ENCODE peak calls at places on chromosomes 4 and X, in seven cellular contexts. One of them, this sample, is unnamed.

GRCh38 chr4:120977435-120977997 is 55.0 kb upstream of the PRDM5 start:
- DNase-seq in IMR-90: peak; percentile 70
- DNase-seq in aorta: no peak
- DNase-seq in astrocyte: peak; percentile 42
- DNase-seq in testis: peak; percentile 41
- DNase-seq in esophagus squamous epithelium: no peak
- DNase-seq in Peyer's patch: no peak
- DNase-seq in this sample: peak; percentile 6

GRCh38 chr4:109294006-109294405 is 8.5 kb downstream of the COL25A1 start:
- DNase-seq in Peyer's patch: no peak
- DNase-seq in astrocyte: no peak
- DNase-seq in esophagus squamous epithelium: no peak
- DNase-seq in IMR-90: no peak
- DNase-seq in testis: no peak
- DNase-seq in aorta: peak; percentile 40
- DNase-seq in this sample: peak; percentile 11

GRCh38 chr4:41819621-41820020 is 71.1 kb upstream of the PHOX2B start:
- DNase-seq in IMR-90: no peak
- DNase-seq in Peyer's patch: no peak
- DNase-seq in esophagus squamous epithelium: no peak
- DNase-seq in astrocyte: no peak
- DNase-seq in testis: no peak
- DNase-seq in aorta: no peak
- DNase-seq in this sample: no peak

GRCh38 chr4:23324291-23324690 is 565.6 kb downstream of the PPARGC1A start:
- DNase-seq in IMR-90: no peak
- DNase-seq in testis: no peak
- DNase-seq in aorta: no peak
- DNase-seq in Peyer's patch: no peak
- DNase-seq in esophagus squamous epithelium: no peak
- DNase-seq in astrocyte: peak; percentile 83
- DNase-seq in this sample: no peak

GRCh38 chr4:127781303-127782024 is 658 bp upstream of the HSPA4L start:
- DNase-seq in Peyer's patch: no peak
- DNase-seq in IMR-90: peak; percentile 15
- DNase-seq in astrocyte: peak; percentile 28
- DNase-seq in aorta: peak; percentile 70
- DNase-seq in esophagus squamous epithelium: no peak
- DNase-seq in testis: peak; percentile 70
- DNase-seq in this sample: peak; percentile 3

GRCh38 chrX:153662266-153662665 is 11.3 kb downstream of the PNCK start:
- DNase-seq in Peyer's patch: peak; percentile 57
- DNase-seq in IMR-90: peak; percentile 15
- DNase-seq in esophagus squamous epithelium: no peak
- DNase-seq in aorta: no peak
- DNase-seq in testis: peak; percentile 74
- DNase-seq in astrocyte: no peak
- DNase-seq in this sample: peak; percentile 56

GRCh38 chr4:25095756-25096552 is 64.3 kb downstream of the SEPSECS start:
- DNase-seq in esophagus squamous epithelium: no peak
- DNase-seq in astrocyte: no peak
- DNase-seq in Peyer's patch: no peak
- DNase-seq in IMR-90: no peak
- DNase-seq in testis: no peak
- DNase-seq in aorta: no peak
- DNase-seq in this sample: no peak

GRCh38 chr4:172125438-172125837 is 312.2 kb downstream of the GALNTL6 start:
- DNase-seq in aorta: no peak
- DNase-seq in astrocyte: no peak
- DNase-seq in Peyer's patch: no peak
- DNase-seq in IMR-90: no peak
- DNase-seq in esophagus squamous epithelium: no peak
- DNase-seq in testis: no peak
- DNase-seq in this sample: no peak

GRCh38 chrX:70134116-70134477 is 850 bp downstream of the IGBP1 start:
- DNase-seq in IMR-90: peak; percentile 34
- DNase-seq in aorta: no peak
- DNase-seq in testis: no peak
- DNase-seq in Peyer's patch: no peak
- DNase-seq in esophagus squamous epithelium: no peak
- DNase-seq in astrocyte: no peak
- DNase-seq in this sample: no peak

GRCh38 chr4:185872747-185873380 is 60.9 kb upstream of the SORBS2 start:
- DNase-seq in testis: no peak
- DNase-seq in esophagus squamous epithelium: no peak
- DNase-seq in IMR-90: peak; percentile 12
- DNase-seq in Peyer's patch: no peak
- DNase-seq in aorta: no peak
- DNase-seq in astrocyte: no peak
- DNase-seq in this sample: no peak

GRCh38 chrX:24266996-24267395 is 46.9 kb downstream of the SUPT20HL2 start:
- DNase-seq in aorta: no peak
- DNase-seq in astrocyte: peak; percentile 42
- DNase-seq in IMR-90: peak; percentile 44
- DNase-seq in Peyer's patch: no peak
- DNase-seq in testis: no peak
- DNase-seq in esophagus squamous epithelium: no peak
- DNase-seq in this sample: no peak

GRCh38 chr4:20362148-20362547 is 110.4 kb downstream of the SLIT2 start:
- DNase-seq in aorta: no peak
- DNase-seq in esophagus squamous epithelium: no peak
- DNase-seq in IMR-90: no peak
- DNase-seq in Peyer's patch: no peak
- DNase-seq in astrocyte: no peak
- DNase-seq in testis: no peak
- DNase-seq in this sample: no peak

GRCh38 chr4:157204634-157205244 is 15.8 kb upstream of the GRIA2 start:
- DNase-seq in esophagus squamous epithelium: no peak
- DNase-seq in aorta: no peak
- DNase-seq in astrocyte: no peak
- DNase-seq in Peyer's patch: no peak
- DNase-seq in testis: peak; percentile 84
- DNase-seq in IMR-90: peak; percentile 1
- DNase-seq in this sample: no peak

GRCh38 chr4:97153042-97153441 is 990.2 kb downstream of the STPG2 start:
- DNase-seq in aorta: no peak
- DNase-seq in testis: no peak
- DNase-seq in IMR-90: no peak
- DNase-seq in esophagus squamous epithelium: no peak
- DNase-seq in Peyer's patch: no peak
- DNase-seq in astrocyte: no peak
- DNase-seq in this sample: no peak

GRCh38 chrX:65522739-65523372 is 11.7 kb downstream of the LAS1L start:
- DNase-seq in astrocyte: peak; percentile 19
- DNase-seq in IMR-90: peak; percentile 52
- DNase-seq in Peyer's patch: no peak
- DNase-seq in testis: no peak
- DNase-seq in aorta: no peak
- DNase-seq in esophagus squamous epithelium: no peak
- DNase-seq in this sample: no peak

DNA sequence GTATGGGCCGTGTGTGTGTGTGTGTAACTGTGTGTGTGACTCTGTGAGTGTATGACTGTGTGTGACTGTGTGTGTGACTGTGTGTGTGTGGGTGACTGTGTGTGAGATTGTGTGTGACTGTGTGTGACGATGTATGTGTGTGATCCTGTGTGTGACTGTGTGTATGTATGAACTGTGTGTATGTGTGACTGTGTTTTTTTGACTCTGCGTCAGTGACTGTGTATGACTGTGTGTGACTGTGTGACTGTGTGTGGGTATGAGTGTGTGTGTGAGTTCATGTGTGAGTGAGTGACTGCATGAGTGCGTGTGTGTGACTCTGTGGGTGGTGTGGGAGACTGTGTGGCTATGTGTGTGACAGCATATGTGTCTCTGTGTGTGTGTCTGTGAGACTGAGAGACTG is 81.8 kb downstream of the ZNF718 start:
- DNase-seq in aorta: no peak
- DNase-seq in esophagus squamous epithelium: no peak
- DNase-seq in testis: no peak
- DNase-seq in Peyer's patch: no peak
- DNase-seq in IMR-90: no peak
- DNase-seq in astrocyte: no peak
- DNase-seq in this sample: no peak
- H3K9me3 ChIP-seq in aorta: peaks cover 4% of the 10 kb centered on the region
- H3K9me3 ChIP-seq in esophagus squamous epithelium: peaks cover 61% of the 10 kb centered on the region
- H3K9me3 ChIP-seq in testis: no peaks in the 10 kb centered on the region
- H3K9me3 ChIP-seq in Peyer's patch: no peaks in the 10 kb centered on the region
- H3K9me3 ChIP-seq in IMR-90: peaks cover 39% of the 10 kb centered on the region
- H3K9me3 ChIP-seq in astrocyte: peaks cover 24% of the 10 kb centered on the region
- H3K9me3 ChIP-seq in this sample: no peaks in the 10 kb centered on the region

DNA sequence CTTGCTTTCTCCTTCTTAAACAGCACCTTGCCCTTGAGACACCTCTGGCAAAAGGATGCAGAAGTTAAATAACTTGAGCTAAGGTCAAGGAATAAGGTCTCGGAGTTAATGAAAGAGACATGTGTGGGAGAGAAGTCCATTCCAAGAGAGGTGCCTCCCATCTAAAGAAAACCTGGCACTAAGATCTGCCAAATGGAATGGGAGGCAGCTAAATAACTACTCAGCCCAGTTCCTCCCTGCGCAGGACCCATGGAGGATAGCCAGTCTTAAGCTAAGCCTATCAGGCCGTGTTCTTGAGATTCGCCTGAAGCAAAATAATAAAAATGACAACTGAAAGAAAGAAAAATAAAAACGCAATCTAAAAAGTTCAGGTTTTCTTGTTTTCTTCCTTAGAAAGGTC is 20.7 kb upstream of the ELF4 start:
- DNase-seq in IMR-90: no peak
- DNase-seq in esophagus squamous epithelium: no peak
- DNase-seq in astrocyte: no peak
- DNase-seq in Peyer's patch: no peak
- DNase-seq in testis: no peak
- DNase-seq in aorta: no peak
- DNase-seq in this sample: no peak
- H3K36me3 ChIP-seq in IMR-90: peaks cover 22% of the 10 kb centered on the region
- H3K36me3 ChIP-seq in esophagus squamous epithelium: peaks cover 80% of the 10 kb centered on the region
- H3K36me3 ChIP-seq in astrocyte: peaks cover 23% of the 10 kb centered on the region
- H3K36me3 ChIP-seq in Peyer's patch: no peaks in the 10 kb centered on the region
- H3K36me3 ChIP-seq in testis: no peaks in the 10 kb centered on the region
- H3K36me3 ChIP-seq in aorta: no peaks in the 10 kb centered on the region
- H3K36me3 ChIP-seq in this sample: peaks cover 6% of the 10 kb centered on the region

DNA sequence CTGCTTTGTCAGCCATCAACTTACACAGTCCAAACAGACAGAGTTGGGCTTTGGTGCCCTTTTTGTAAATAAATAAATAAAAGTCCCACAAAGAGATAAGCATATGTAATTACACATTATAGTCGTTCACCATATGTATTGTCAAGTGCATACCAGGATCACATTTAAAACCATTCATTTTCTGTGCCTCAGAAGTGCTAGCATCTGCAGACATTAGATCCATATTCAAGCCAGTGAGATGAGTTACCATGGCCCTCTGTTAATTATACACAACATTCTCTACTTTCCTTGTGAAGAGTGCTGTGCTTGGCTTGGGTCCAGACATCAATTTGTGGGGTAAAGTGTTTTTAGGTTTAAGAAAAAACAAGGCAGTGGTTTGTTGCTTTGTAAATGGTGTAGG is 76.8 kb downstream of the ENOX2 start:
- DNase-seq in IMR-90: no peak
- DNase-seq in esophagus squamous epithelium: no peak
- DNase-seq in aorta: no peak
- DNase-seq in testis: no peak
- DNase-seq in Peyer's patch: no peak
- DNase-seq in astrocyte: no peak
- DNase-seq in this sample: no peak
- H3K4me1 ChIP-seq in IMR-90: no peaks in the 10 kb centered on the region
- H3K4me1 ChIP-seq in esophagus squamous epithelium: no peaks in the 10 kb centered on the region
- H3K4me1 ChIP-seq in aorta: no peaks in the 10 kb centered on the region
- H3K4me1 ChIP-seq in testis: no peaks in the 10 kb centered on the region
- H3K4me1 ChIP-seq in Peyer's patch: no peaks in the 10 kb centered on the region
- H3K4me1 ChIP-seq in astrocyte: no peaks in the 10 kb centered on the region
- H3K4me1 ChIP-seq in this sample: no peaks in the 10 kb centered on the region

GRCh38 chr4:761086-761485 is 55.5 kb downstream of the PCGF3 start:
- DNase-seq in esophagus squamous epithelium: no peak
- DNase-seq in Peyer's patch: no peak
- DNase-seq in astrocyte: no peak
- DNase-seq in IMR-90: no peak
- DNase-seq in aorta: no peak
- DNase-seq in testis: no peak
- DNase-seq in this sample: no peak
- H3K9me3 ChIP-seq in esophagus squamous epithelium: no peaks in the 10 kb centered on the region
- H3K9me3 ChIP-seq in Peyer's patch: no peaks in the 10 kb centered on the region
- H3K9me3 ChIP-seq in astrocyte: no peaks in the 10 kb centered on the region
- H3K9me3 ChIP-seq in IMR-90: no peaks in the 10 kb centered on the region
- H3K9me3 ChIP-seq in aorta: peaks cover 15% of the 10 kb centered on the region
- H3K9me3 ChIP-seq in testis: no peaks in the 10 kb centered on the region
- H3K9me3 ChIP-seq in this sample: no peaks in the 10 kb centered on the region

GRCh38 chr4:55117511-55117910 is 7.9 kb downstream of the KDR start:
- DNase-seq in Peyer's patch: no peak
- DNase-seq in IMR-90: no peak
- DNase-seq in esophagus squamous epithelium: no peak
- DNase-seq in testis: no peak
- DNase-seq in astrocyte: peak; percentile 23
- DNase-seq in aorta: no peak
- DNase-seq in this sample: no peak
- H3K36me3 ChIP-seq in Peyer's patch: no peaks in the 10 kb centered on the region
- H3K36me3 ChIP-seq in IMR-90: no peaks in the 10 kb centered on the region
- H3K36me3 ChIP-seq in esophagus squamous epithelium: no peaks in the 10 kb centered on the region
- H3K36me3 ChIP-seq in testis: no peaks in the 10 kb centered on the region
- H3K36me3 ChIP-seq in astrocyte: no peaks in the 10 kb centered on the region
- H3K36me3 ChIP-seq in aorta: no peaks in the 10 kb centered on the region
- H3K36me3 ChIP-seq in this sample: no peaks in the 10 kb centered on the region

GRCh38 chrX:71565634-71566033 is 12.6 kb upstream of the GCNA start:
- DNase-seq in IMR-90: no peak
- DNase-seq in testis: no peak
- DNase-seq in esophagus squamous epithelium: no peak
- DNase-seq in Peyer's patch: no peak
- DNase-seq in astrocyte: no peak
- DNase-seq in aorta: no peak
- DNase-seq in this sample: no peak
- H3K4me1 ChIP-seq in IMR-90: no peaks in the 10 kb centered on the region
- H3K4me1 ChIP-seq in testis: no peaks in the 10 kb centered on the region
- H3K4me1 ChIP-seq in esophagus squamous epithelium: no peaks in the 10 kb centered on the region
- H3K4me1 ChIP-seq in Peyer's patch: no peaks in the 10 kb centered on the region
- H3K4me1 ChIP-seq in astrocyte: no peaks in the 10 kb centered on the region
- H3K4me1 ChIP-seq in aorta: no peaks in the 10 kb centered on the region
- H3K4me1 ChIP-seq in this sample: no peaks in the 10 kb centered on the region

DNA sequence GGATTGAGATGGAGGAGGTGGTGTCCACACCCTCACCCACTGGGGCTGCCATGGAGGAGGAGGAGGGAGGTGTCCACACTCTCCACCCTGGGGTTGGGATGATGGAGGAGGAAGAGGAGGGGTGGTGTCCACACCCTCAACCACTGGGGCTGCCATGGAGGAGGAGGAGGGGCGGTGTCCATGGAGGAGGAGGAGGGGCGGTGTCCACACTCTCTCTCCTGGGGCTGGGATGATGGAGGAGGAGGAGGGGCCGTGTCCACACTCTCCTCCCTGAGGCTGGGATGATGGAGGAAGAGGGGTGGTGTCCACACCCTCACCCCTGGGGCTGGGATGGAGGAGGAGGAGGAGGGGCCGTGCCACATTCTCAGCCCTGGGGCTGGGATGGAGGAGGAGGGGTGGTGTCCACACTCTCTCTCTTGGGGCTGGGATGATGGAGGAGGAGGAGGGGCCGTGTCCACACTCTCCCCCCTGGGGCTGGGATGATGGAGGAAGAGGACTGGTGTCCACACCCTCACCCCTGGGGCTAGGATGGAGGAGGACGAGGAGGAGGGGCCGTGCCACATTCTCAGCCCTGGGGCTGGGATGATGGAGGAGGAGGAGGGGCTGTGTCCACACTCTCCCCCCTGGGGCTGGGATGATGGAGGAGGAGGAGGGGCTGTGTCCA is 231.7 kb downstream of the CRLF2 start:
- DNase-seq in aorta: no peak
- DNase-seq in esophagus squamous epithelium: no peak
- DNase-seq in Peyer's patch: no peak
- DNase-seq in testis: no peak
- DNase-seq in astrocyte: no peak
- DNase-seq in IMR-90: no peak
- DNase-seq in this sample: no peak
- H3K9me3 ChIP-seq in aorta: peaks cover 2% of the 10 kb centered on the region
- H3K9me3 ChIP-seq in esophagus squamous epithelium: peaks cover 12% of the 10 kb centered on the region
- H3K9me3 ChIP-seq in Peyer's patch: no peaks in the 10 kb centered on the region
- H3K9me3 ChIP-seq in testis: no peaks in the 10 kb centered on the region
- H3K9me3 ChIP-seq in astrocyte: peaks cover 2% of the 10 kb centered on the region
- H3K9me3 ChIP-seq in IMR-90: peaks cover 16% of the 10 kb centered on the region
- H3K9me3 ChIP-seq in this sample: no peaks in the 10 kb centered on the region